ENCODE peak calls at places on chromosomes 5 and 9, in seven cellular contexts. V is GM06990; X is COR-L47; P is mammary epithelial cell; E is activated T-cell treated with anti-CD3 and anti-CD28 coated beads, Interleukin-2, amount 50 U/mL, for 4 hours; H is neural crest cell; C is fibroblast of lung. R is an unnamed sample.

GRCh38 chr5:96712100-96712746 is 50.0 kb downstream of the CAST start:
- DNase-seq in C (peak), E (no peak), P (no peak), X (no peak), V (no peak), H (no peak), R (no peak)

GRCh38 chr5:169408735-169409134 is 107.8 kb upstream of the SLIT3 start:
- DNase-seq in E (no peak), V (no peak), C (peak), P (no peak), X (no peak), H (no peak), R (no peak)

GRCh38 chr5:141186897-141187512 is at the start of gene PCDHB9:
- DNase-seq in P (peak), H (peak), X (peak), C (peak), V (no peak), E (no peak), R (peak)

GRCh38 chr9:72635197-72635596 is 113.8 kb downstream of the TMC1 start:
- DNase-seq in X (no peak), V (peak), C (peak), E (no peak), P (no peak), H (no peak), R (peak)

GRCh38 chr5:111707624-111708165 is 49.3 kb downstream of the NREP start:
- DNase-seq in E (no peak), X (no peak), C (no peak), P (peak), H (no peak), V (no peak), R (no peak)

GRCh38 chr5:112697301-112697700 is 40.4 kb upstream of the APC start:
- DNase-seq in P (no peak), C (no peak), X (no peak), E (no peak), V (no peak), H (no peak), R (no peak)

GRCh38 chr9:37309136-37309535 is 113.4 kb upstream of the GRHPR start:
- DNase-seq in X (peak), V (no peak), H (no peak), C (no peak), E (no peak), P (peak), R (peak)

GRCh38 chr5:138504799-138505198 is 38.2 kb downstream of the ETF1 start:
- DNase-seq in C (no peak), X (peak), P (peak), H (no peak), E (no peak), V (no peak), R (no peak)

GRCh38 chr9:133604856-133605255 is 4.3 kb downstream of the FAM163B start:
- DNase-seq in X (no peak), V (no peak), E (no peak), H (no peak), P (no peak), C (no peak), R (no peak)

GRCh38 chr9:71986860-71987259 is 73.6 kb downstream of the C9orf57 start:
- DNase-seq in X (no peak), H (no peak), C (peak), P (no peak), E (no peak), V (no peak), R (no peak)

GRCh38 chr5:124906339-124907097 is 160.1 kb upstream of the ZNF608 start:
- DNase-seq in C (peak), E (no peak), V (no peak), P (peak), X (peak), H (peak), R (peak)

GRCh38 chr5:960551-960950 is 48.1 kb upstream of the NKD2 start:
- DNase-seq in H (no peak), E (no peak), P (no peak), C (no peak), X (no peak), V (no peak), R (no peak)

GRCh38 chr5:172733974-172734346 is 37.0 kb downstream of the DUSP1 start:
- DNase-seq in X (no peak), H (no peak), E (no peak), C (no peak), V (no peak), P (no peak), R (no peak)